ENCODE peak calls at places on chromosomes 5 and 9, in five cellular contexts. Y is NT2/D1, H is adrenal gland, R is psoas muscle, F is GM06990. B is an unnamed sample.

GRCh38 chr5:39605966-39606591 is 181.3 kb upstream of the DAB2 start:
- DNase-seq in Y (no peak), H (no peak), R (no peak), F (no peak), B (no peak)

GRCh38 chr9:34988218-34989055 is 1.1 kb upstream of the DNAJB5 start:
- DNase-seq in Y (no peak), H (peak), R (peak), F (peak), B (no peak)

GRCh38 chr9:125468646-125469045 is 207.0 kb downstream of the GAPVD1 start:
- DNase-seq in Y (no peak), H (no peak), R (no peak), F (no peak), B (no peak)

GRCh38 chr9:129414377-129415021 is 206.4 kb downstream of the C9orf50 start:
- DNase-seq in Y (no peak), H (no peak), R (peak), F (no peak), B (no peak)

GRCh38 chr9:113564804-113565237 is 101.3 kb downstream of the RGS3 start:
- DNase-seq in Y (no peak), H (peak), R (peak), F (no peak), B (peak)

GRCh38 chr5:143016777-143017374 is 246.7 kb downstream of the ARHGAP26 start:
- DNase-seq in Y (no peak), H (peak), R (no peak), F (no peak), B (no peak)

GRCh38 chr5:103624748-103625147 is 62.2 kb upstream of the NUDT12 start:
- DNase-seq in Y (no peak), H (no peak), R (no peak), F (no peak), B (no peak)

GRCh38 chr9:36725777-36726356 is 153.2 kb downstream of the MELK start:
- DNase-seq in Y (peak), H (no peak), R (no peak), F (no peak), B (no peak)

GRCh38 chr5:178589180-178590140 is 733 bp downstream of the COL23A1 start:
- DNase-seq in Y (peak), H (peak), R (peak), F (peak), B (peak)

GRCh38 chr9:133471551-133472276 is 7.2 kb downstream of the SLC2A6 start:
- DNase-seq in Y (no peak), H (peak), R (no peak), F (no peak), B (no peak)

GRCh38 chr9:116267021-116267420 is 113.4 kb downstream of the PAPPA start:
- DNase-seq in Y (no peak), H (no peak), R (no peak), F (no peak), B (no peak)

GRCh38 chr5:126003309-126003708 is 419.9 kb upstream of the GRAMD2B start:
- DNase-seq in Y (no peak), H (peak), R (no peak), F (no peak), B (no peak)

GRCh38 chr5:612498-613424 is 621 bp downstream of the CEP72 start:
- DNase-seq in Y (no peak), H (peak), R (peak), F (no peak), B (no peak)

GRCh38 chr9:135478858-135479468 is 619 bp upstream of the PPP1R26 start:
- DNase-seq in Y (no peak), H (peak), R (no peak), F (no peak), B (peak)

GRCh38 chr5:12772276-12772675 is 868.0 kb upstream of the CTNND2 start:
- DNase-seq in Y (no peak), H (peak), R (no peak), F (no peak), B (no peak)

GRCh38 chr5:15386122-15386521 is 113.9 kb upstream of the FBXL7 start:
- DNase-seq in Y (no peak), H (no peak), R (no peak), F (no peak), B (no peak)

GRCh38 chr9:21434202-21435014 is 5.8 kb upstream of the IFNA1 start:
- DNase-seq in Y (peak), H (peak), R (no peak), F (no peak), B (no peak)

GRCh38 chr5:158797498-158797845 is 302.2 kb downstream of the EBF1 start:
- DNase-seq in Y (no peak), H (no peak), R (peak), F (no peak), B (no peak)

GRCh38 chr5:144060598-144060997 is 109.9 kb downstream of the YIPF5 start:
- DNase-seq in Y (no peak), H (no peak), R (no peak), F (no peak), B (no peak)

GRCh38 chr9:104907278-104907951 is 20.5 kb downstream of the ABCA1 start:
- DNase-seq in Y (no peak), H (peak), R (no peak), F (no peak), B (no peak)

GRCh38 chr9:68627594-68627993 is 77.4 kb upstream of the PIP5K1B start:
- DNase-seq in Y (no peak), H (no peak), R (no peak), F (no peak), B (no peak)

GRCh38 chr9:77544491-77545000 is 103.6 kb downstream of the GNA14 start:
- DNase-seq in Y (no peak), H (no peak), R (no peak), F (no peak), B (no peak)

GRCh38 chr9:114108016-114108833 is 9.1 kb upstream of the KIF12 start:
- DNase-seq in Y (peak), H (peak), R (peak), F (peak), B (peak)

GRCh38 chr5:116668361-116668760 is 93.7 kb upstream of the SEMA6A start:
- DNase-seq in Y (no peak), H (no peak), R (no peak), F (no peak), B (no peak)

GRCh38 chr9:136687721-136688223 is 515 bp upstream of the AGPAT2 start:
- DNase-seq in Y (no peak), H (no peak), R (peak), F (peak), B (peak)

GRCh38 chr5:40385544-40385943 is 294.2 kb upstream of the PTGER4 start:
- DNase-seq in Y (no peak), H (no peak), R (no peak), F (no peak), B (no peak)

GRCh38 chr5:148454576-148454975 is 70.8 kb downstream of the FBXO38 start:
- DNase-seq in Y (no peak), H (no peak), R (no peak), F (no peak), B (no peak)

GRCh38 chr5:90409318-90410177 is at the start of gene CETN3:
- DNase-seq in Y (peak), H (peak), R (peak), F (peak), B (peak)

GRCh38 chr5:172420215-172420934 is 34.0 kb downstream of the SH3PXD2B start:
- DNase-seq in Y (no peak), H (peak), R (peak), F (peak), B (peak)

GRCh38 chr9:93031629-93032431 is 26.7 kb upstream of the SUSD3 start:
- DNase-seq in Y (no peak), H (no peak), R (no peak), F (no peak), B (no peak)

GRCh38 chr5:176132471-176133288 is 105.5 kb upstream of the SIMC1 start:
- DNase-seq in Y (no peak), H (no peak), R (no peak), F (no peak), B (no peak)

GRCh38 chr5:115516372-115516771 is 28.2 kb downstream of the FEM1C start:
- DNase-seq in Y (no peak), H (no peak), R (no peak), F (no peak), B (no peak)

GRCh38 chr9:81902191-81902590 is 26.0 kb upstream of the SPATA31D4 start:
- DNase-seq in Y (no peak), H (no peak), R (no peak), F (no peak), B (no peak)

GRCh38 chr9:111974092-111974681 is 77.6 kb downstream of the UGCG start:
- DNase-seq in Y (no peak), H (peak), R (no peak), F (no peak), B (no peak)

GRCh38 chr5:129099184-129099570 is 4.6 kb downstream of the ISOC1 start:
- DNase-seq in Y (no peak), H (no peak), R (no peak), F (no peak), B (no peak)
- H3K4me3 ChIP-seq in Y (no peak), H (no peak), R (peak), F (no peak), B (no peak)

GRCh38 chr5:98938459-98938858 is 9.7 kb upstream of the CHD1 start:
- DNase-seq in Y (no peak), H (no peak), R (no peak), F (no peak), B (no peak)

GRCh38 chr5:98936948-98937715 is 8.3 kb upstream of the CHD1 start:
- DNase-seq in Y (no peak), H (no peak), R (no peak), F (no peak), B (no peak)

GRCh38 chr5:98941131-98941883 is 12.5 kb upstream of the CHD1 start:
- DNase-seq in Y (no peak), H (no peak), R (no peak), F (no peak), B (no peak)

GRCh38 chr5:98942849-98943248 is 14.0 kb upstream of the CHD1 start:
- DNase-seq in Y (no peak), H (no peak), R (no peak), F (no peak), B (no peak)

GRCh38 chr5:98940586-98940985 is 11.8 kb upstream of the CHD1 start:
- DNase-seq in Y (no peak), H (no peak), R (no peak), F (no peak), B (no peak)
- H3K4me3 ChIP-seq in Y (no peak), H (no peak), R (no peak), F (no peak), B (no peak)

GRCh38 chr5:7396169-7397004 is 449 bp downstream of the ADCY2 start:
- DNase-seq in Y (no peak), H (no peak), R (peak), F (no peak), B (no peak)

GRCh38 chr5:7397005-7397546 is 1.1 kb downstream of the ADCY2 start:
- DNase-seq in Y (no peak), H (no peak), R (no peak), F (no peak), B (no peak)

GRCh38 chr5:7395432-7396168 is at the start of gene ADCY2:
- DNase-seq in Y (no peak), H (no peak), R (peak), F (no peak), B (no peak)

GRCh38 chr5:7393921-7394799 is 1.8 kb upstream of the ADCY2 start:
- DNase-seq in Y (no peak), H (no peak), R (no peak), F (no peak), B (no peak)

GRCh38 chr5:7394889-7395431 is 978 bp upstream of the ADCY2 start:
- DNase-seq in Y (no peak), H (no peak), R (peak), F (no peak), B (no peak)
- H3K4me3 ChIP-seq in Y (peak), H (no peak), R (peak), F (no peak), B (no peak)

GRCh38 chr5:140362875-140363630 is 3.1 kb downstream of the SLC4A9 start:
- DNase-seq in Y (peak), H (peak), R (peak), F (peak), B (peak)
- H3K4me3 ChIP-seq in Y (peak), H (no peak), R (peak), F (peak), B (no peak)

GRCh38 chr9:16619341-16619740 is 251.1 kb downstream of the BNC2 start:
- DNase-seq in Y (no peak), H (no peak), R (no peak), F (no peak), B (no peak)
- H3K4me3 ChIP-seq in Y (no peak), H (no peak), R (no peak), F (no peak), B (no peak)

GRCh38 chr9:16866542-16866941 is 3.9 kb downstream of the BNC2 start:
- DNase-seq in Y (no peak), H (no peak), R (no peak), F (no peak), B (no peak)
- H3K4me3 ChIP-seq in Y (no peak), H (no peak), R (peak), F (no peak), B (peak)

DNA sequence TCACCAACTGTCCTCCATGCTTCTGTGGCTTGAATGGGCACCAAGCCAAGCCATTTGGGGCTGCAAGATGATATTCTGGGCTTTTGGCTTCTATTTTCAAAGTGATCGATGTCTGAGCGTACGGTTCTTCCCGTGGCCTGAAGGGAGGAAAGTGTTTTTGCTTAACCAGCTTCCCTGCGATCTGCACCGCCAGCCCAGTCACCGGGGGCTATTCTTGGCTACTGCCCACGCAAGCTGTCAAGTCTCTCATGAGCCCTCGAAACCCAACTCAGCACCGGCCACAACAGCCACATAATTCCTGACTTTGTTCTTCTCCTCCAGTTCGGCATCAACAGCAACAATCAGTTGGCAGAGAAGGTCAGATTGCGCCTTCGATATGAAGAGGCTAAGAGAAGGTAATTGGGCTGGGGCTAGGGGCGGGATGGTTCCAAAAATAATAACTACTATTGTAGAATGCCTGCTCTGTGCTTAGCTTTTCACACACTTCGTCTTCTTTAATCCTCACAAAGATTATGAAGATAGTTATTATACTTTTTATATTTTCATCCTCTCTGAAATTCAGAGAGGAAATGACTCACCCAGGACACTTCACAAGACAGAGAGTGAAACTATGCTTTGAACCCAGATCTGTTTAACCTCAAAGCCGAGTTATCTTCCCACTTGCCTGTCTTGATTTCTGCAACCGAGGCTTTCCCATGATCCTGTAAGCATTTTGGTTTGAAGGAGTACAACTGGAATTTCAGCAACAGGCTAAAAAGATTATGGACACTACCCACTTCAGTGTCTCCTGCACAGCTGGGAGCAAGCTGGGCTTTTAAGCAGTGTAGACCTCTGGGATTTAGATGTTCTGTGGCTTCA is 76.4 kb upstream of the RARS1 start:
- DNase-seq in Y (no peak), H (no peak), R (no peak), F (no peak), B (no peak)
- H3K4me3 ChIP-seq in Y (no peak), H (no peak), R (no peak), F (no peak), B (no peak)